ENCODE peak calls at places on chromosome 4, in six cellular contexts. T, D, F, U, C and P are unnamed samples.

GRCh38 chr4:40736910-40737309 is 12.8 kb upstream of the NSUN7 start:
- DNase-seq in C (no peak), D (peak), T (no peak), F (no peak), U (no peak), P (peak)

GRCh38 chr4:154779362-154779947 is 1.6 kb upstream of the RBM46 start:
- DNase-seq in C (no peak), T (no peak), U (no peak), F (no peak), D (peak), P (peak)

GRCh38 chr4:172202480-172203076 is 389.4 kb downstream of the GALNTL6 start:
- DNase-seq in C (no peak), U (peak), T (no peak), F (no peak), D (peak), P (peak)

GRCh38 chr4:41887821-41888699 is 47.2 kb upstream of the TMEM33 start:
- DNase-seq in D (no peak), C (no peak), T (peak), F (no peak), U (peak), P (peak)

GRCh38 chr4:152077582-152077981 is 316.8 kb upstream of the GATB start:
- DNase-seq in C (no peak), D (no peak), U (no peak), F (no peak), T (no peak), P (no peak)

GRCh38 chr4:87633239-87633638 is 16.8 kb upstream of the DMP1 start:
- DNase-seq in T (no peak), F (no peak), C (no peak), U (no peak), D (no peak), P (no peak)

GRCh38 chr4:80069108-80069836 is 3.8 kb downstream of the ANTXR2 start:
- DNase-seq in T (no peak), F (no peak), U (no peak), C (no peak), D (no peak), P (no peak)

GRCh38 chr4:118173126-118173525 is 138.8 kb downstream of the NDST3 start:
- DNase-seq in C (no peak), D (no peak), F (no peak), U (no peak), T (no peak), P (no peak)

GRCh38 chr4:87345139-87345538 is 22.5 kb upstream of the HSD17B13 start:
- DNase-seq in F (no peak), D (no peak), T (no peak), U (no peak), C (no peak), P (no peak)

GRCh38 chr4:17709760-17710068 is 71.7 kb downstream of the FAM184B start:
- DNase-seq in F (no peak), D (no peak), U (no peak), C (peak), T (no peak), P (no peak)

GRCh38 chr4:11537846-11538245 is 109.2 kb upstream of the HS3ST1 start:
- DNase-seq in T (no peak), U (no peak), D (no peak), C (no peak), F (no peak), P (no peak)
- TF ChIP-seq CTCF in T (no peak), U (no peak), D (no peak), C (no peak), F (no peak), P (no peak)

GRCh38 chr4:101597204-101597603 is 193.3 kb upstream of the BANK1 start:
- DNase-seq in C (no peak), D (no peak), T (no peak), U (no peak), F (no peak), P (peak)
- TF ChIP-seq CTCF in C (no peak), D (no peak), T (no peak), U (no peak), F (no peak), P (peak)

DNA sequence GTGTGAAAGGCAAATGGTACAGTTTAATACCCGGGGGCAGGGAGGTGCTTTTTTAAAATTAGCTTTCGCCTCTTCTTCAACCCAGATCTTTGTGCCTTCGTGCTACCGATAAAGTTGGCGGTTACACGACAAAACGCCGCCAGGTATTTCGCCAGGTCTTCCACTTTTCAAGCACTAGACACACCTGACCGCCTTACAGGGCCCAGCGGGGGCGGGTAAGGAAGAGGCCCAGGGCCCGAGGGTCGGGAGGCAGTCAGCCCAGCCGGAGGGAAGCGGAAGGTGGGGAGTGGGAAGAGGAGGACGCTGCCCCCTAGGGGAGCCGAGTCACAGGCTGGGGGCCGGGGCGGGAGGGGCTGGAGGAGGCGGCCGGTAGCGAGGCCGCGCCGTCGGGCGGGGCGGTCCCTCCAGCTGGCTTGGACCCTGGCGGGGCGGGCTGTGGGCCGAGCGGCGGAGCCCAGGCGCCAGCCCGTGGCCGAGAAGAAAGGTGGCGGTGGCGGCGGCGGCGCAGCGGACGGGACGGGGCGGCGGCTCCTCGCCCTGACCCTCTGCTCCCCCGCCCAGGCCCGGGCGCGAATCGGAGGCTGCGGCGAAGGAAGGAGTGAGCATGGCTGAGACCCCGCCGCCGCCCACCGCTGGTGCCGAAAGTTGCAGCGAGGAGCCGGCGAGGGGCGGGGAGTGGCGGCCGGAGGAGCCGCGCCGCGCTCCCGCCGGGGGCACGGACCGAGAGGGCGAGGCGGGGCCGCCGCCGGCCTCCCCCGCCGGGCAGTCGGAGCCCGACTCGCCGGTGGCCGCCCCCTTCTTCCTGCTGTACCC is 16.2 kb downstream of the UTP3 start:
- DNase-seq in F (peak), C (peak), D (peak), T (peak), U (peak), P (peak)
- TF ChIP-seq CTCF in F (no peak), C (peak), D (peak), T (peak), U (peak), P (peak)

GRCh38 chr4:112144546-112145325 is 518 bp upstream of the FAM241A start:
- DNase-seq in F (no peak), C (no peak), U (no peak), T (peak), D (no peak), P (no peak)

GRCh38 chr4:112142152-112142551 is 3.1 kb upstream of the FAM241A start:
- DNase-seq in C (no peak), D (no peak), U (no peak), F (no peak), T (no peak), P (no peak)

GRCh38 chr4:112147697-112148096 is 2.4 kb downstream of the FAM241A start:
- DNase-seq in D (no peak), U (no peak), F (no peak), T (peak), C (no peak), P (no peak)

GRCh38 chr4:112145326-112145819 is at the start of gene FAM241A:
- DNase-seq in C (peak), D (peak), F (peak), T (peak), U (peak), P (peak)

DNA sequence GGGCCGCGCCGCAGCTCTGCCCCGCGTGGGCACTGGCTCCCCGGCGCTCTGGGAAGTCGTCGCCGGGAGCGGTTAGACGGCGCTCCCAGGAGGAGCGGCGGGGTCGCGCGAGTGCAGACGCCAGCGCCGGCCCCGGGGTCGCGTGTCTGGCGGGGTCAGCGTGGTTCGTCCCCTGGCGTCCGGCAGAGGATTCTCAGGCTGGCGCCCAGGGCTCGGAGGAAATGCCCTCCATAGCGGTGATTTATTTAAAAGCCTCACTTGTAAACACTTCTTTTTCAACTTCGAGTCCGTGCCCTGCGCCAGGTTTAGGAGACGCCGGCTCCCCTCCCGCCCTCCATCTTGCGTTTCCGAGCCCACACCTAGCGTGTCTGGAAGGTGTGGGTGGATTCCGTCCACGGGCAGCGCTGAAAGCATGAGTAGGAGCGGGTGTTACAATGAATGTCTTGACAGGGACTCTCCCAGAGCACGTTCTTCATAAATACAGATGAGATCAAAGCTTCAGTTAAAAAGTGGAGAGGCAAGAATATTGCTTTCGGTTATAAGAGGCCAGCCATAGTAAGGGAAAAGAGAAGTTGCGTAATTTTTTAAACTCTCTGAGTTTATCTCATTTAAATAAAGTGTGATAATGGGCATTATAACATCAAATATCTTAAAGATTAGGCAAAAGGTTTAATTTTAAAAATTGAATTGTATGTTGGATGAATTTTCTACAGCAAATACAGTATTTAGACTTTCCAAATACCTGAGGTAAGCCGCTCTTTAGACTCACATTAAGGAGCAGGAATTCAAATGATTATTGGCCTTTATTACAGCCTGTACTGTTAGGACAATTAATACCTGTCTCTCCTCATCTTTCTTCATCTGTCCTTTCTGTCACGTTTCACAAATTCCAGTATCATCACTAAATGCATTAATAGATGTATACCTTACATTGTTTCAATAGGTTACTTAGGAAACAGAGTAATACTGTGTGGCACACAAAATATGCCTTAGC is 863 bp downstream of the FAM241A start:
- DNase-seq in F (peak), C (no peak), T (peak), D (peak), U (peak), P (peak)
- TF ChIP-seq CTCF in F (peak), C (peak), T (peak), D (no peak), U (no peak), P (peak)

GRCh38 chr4:120973207-120973606 is 50.7 kb upstream of the PRDM5 start:
- DNase-seq in D (no peak), T (no peak), U (no peak), F (no peak), C (no peak), P (no peak)

GRCh38 chr4:120977435-120977997 is 55.0 kb upstream of the PRDM5 start:
- DNase-seq in F (no peak), D (peak), C (no peak), U (peak), T (no peak), P (peak)
- TF ChIP-seq CTCF in F (peak), D (peak), C (peak), U (no peak), T (peak), P (peak)

GRCh38 chr4:146585761-146586333 is 52.8 kb upstream of the POU4F2 start:
- DNase-seq in U (no peak), F (peak), C (no peak), T (no peak), D (no peak), P (peak)

GRCh38 chr4:146577111-146577510 is 55.4 kb upstream of the SLC10A7 start:
- DNase-seq in C (no peak), D (no peak), F (no peak), U (no peak), T (no peak), P (no peak)

GRCh38 chr4:146582864-146583263 is 55.8 kb upstream of the POU4F2 start:
- DNase-seq in D (no peak), U (no peak), F (no peak), T (no peak), C (no peak), P (no peak)
- TF ChIP-seq CTCF in D (no peak), U (no peak), F (no peak), T (no peak), C (no peak), P (peak)

DNA sequence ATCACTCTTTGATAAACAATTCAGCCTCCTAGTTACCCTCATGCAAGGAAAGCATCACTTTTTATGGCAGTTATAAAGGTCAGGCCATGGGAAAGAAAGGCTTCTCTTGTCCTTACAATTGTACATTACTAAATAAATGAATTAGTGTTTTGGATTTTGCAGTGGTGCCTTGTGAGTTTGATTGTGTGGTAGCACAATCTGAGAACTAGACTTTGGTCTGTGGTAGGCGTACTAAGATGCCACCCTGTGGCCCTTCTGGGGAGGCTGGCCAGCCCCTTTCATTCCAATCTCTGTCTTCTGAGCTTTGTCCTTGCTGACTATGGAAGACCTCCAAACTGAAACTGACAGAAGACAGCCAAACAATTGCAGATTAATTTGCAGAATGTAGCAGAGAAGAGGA is 14.6 kb upstream of the HNRNPD start:
- DNase-seq in T (no peak), C (no peak), U (no peak), F (no peak), D (no peak), P (no peak)
- TF ChIP-seq CTCF in T (no peak), C (no peak), U (no peak), F (no peak), D (no peak), P (no peak)

GRCh38 chr4:98959411-98959810 is 30.5 kb upstream of the EIF4E start:
- DNase-seq in D (no peak), T (no peak), F (no peak), C (no peak), U (no peak), P (no peak)

GRCh38 chr4:98958065-98958464 is 29.1 kb upstream of the EIF4E start:
- DNase-seq in F (no peak), T (no peak), C (no peak), D (no peak), U (no peak), P (no peak)

GRCh38 chr4:98963538-98964433 is 31.7 kb upstream of the METAP1 start:
- DNase-seq in D (peak), T (no peak), C (no peak), U (no peak), F (no peak), P (no peak)

GRCh38 chr4:98961770-98962169 is 32.8 kb upstream of the EIF4E start:
- DNase-seq in D (no peak), C (no peak), F (no peak), U (no peak), T (no peak), P (no peak)
- TF ChIP-seq CTCF in D (no peak), C (no peak), F (no peak), U (no peak), T (no peak), P (no peak)

GRCh38 chr4:54315561-54315960 is 86.5 kb downstream of the PDGFRA start:
- DNase-seq in D (no peak), F (no peak), C (no peak), T (no peak), U (no peak), P (no peak)

GRCh38 chr4:54317690-54318089 is 88.6 kb downstream of the PDGFRA start:
- DNase-seq in C (no peak), T (no peak), D (no peak), F (no peak), U (no peak), P (no peak)

GRCh38 chr4:54316139-54316538 is 87.0 kb downstream of the PDGFRA start:
- DNase-seq in T (no peak), U (no peak), F (no peak), C (no peak), D (no peak), P (no peak)

GRCh38 chr4:54320826-54321320 is 91.8 kb downstream of the PDGFRA start:
- DNase-seq in C (no peak), F (no peak), T (no peak), U (no peak), D (peak), P (no peak)

GRCh38 chr4:54318904-54319303 is 89.8 kb downstream of the PDGFRA start:
- DNase-seq in D (peak), U (peak), C (no peak), T (no peak), F (no peak), P (peak)
- TF ChIP-seq CTCF in D (peak), U (peak), C (peak), T (peak), F (peak), P (peak)

DNA sequence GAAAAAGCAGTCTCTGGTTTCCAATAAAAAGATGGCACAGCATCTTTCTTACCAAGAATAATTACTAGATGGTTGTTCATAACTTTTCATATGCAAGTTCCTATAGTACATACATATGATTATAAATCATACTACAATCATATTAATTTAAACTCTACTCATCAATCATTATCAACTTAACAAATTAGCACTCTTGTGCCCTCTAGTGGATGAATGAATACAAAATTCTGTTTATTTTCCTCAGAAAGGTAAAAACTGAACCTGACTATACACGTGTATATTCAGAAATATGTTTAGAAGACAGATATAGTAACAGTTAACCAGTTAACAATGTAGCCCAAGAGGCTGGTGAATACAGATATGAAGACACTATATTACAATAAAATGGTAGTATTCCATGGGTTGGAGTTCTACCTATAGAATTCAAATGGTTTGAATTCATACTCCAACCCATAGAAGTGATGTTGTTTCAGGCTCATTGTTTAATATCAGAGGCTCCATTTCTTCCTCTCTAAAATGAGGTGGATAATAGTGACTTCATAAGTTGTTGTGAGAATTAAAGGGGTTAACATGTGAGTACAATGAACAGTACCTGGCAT is 100.0 kb downstream of the ADAMTS3 start:
- DNase-seq in U (no peak), F (no peak), C (no peak), T (no peak), D (peak), P (peak)
- TF ChIP-seq CTCF in U (peak), F (no peak), C (peak), T (peak), D (peak), P (peak)